ENCODE peak calls at places on chromosomes 7 and 10, in five cellular contexts. D, W, M, X and T are unnamed samples.

GRCh38 chr10:43585046-43585445 is 10.6 kb upstream of the ZNF239 start:
- DNase-seq in D (peak), W (no peak), M (no peak), X (no peak), T (peak)

GRCh38 chr7:22885824-22886255 is 63.2 kb upstream of the TOMM7 start:
- DNase-seq in D (no peak), W (no peak), M (no peak), X (no peak), T (no peak)

GRCh38 chr7:107194051-107194450 is 25.2 kb downstream of the HBP1 start:
- DNase-seq in D (no peak), W (no peak), M (no peak), X (no peak), T (no peak)

GRCh38 chr7:93171606-93172226 is 23.5 kb upstream of the SAMD9L start:
- DNase-seq in D (peak), W (no peak), M (no peak), X (no peak), T (no peak)

GRCh38 chr10:94178475-94179251 is 184.1 kb downstream of the NOC3L start:
- DNase-seq in D (no peak), W (no peak), M (no peak), X (no peak), T (no peak)

GRCh38 chr7:78130443-78131200 is 332.0 kb downstream of the PHTF2 start:
- DNase-seq in D (no peak), W (no peak), M (no peak), X (no peak), T (no peak)

GRCh38 chr7:111438369-111439289 is 123.7 kb downstream of the IMMP2L start:
- DNase-seq in D (peak), W (no peak), M (no peak), X (no peak), T (no peak)

GRCh38 chr7:151736403-151736909 is 140.5 kb downstream of the PRKAG2 start:
- DNase-seq in D (peak), W (peak), M (no peak), X (peak), T (peak)

GRCh38 chr7:19116121-19117080 is 1.0 kb downstream of the TWIST1 start:
- DNase-seq in D (peak), W (peak), M (peak), X (no peak), T (no peak)

GRCh38 chr7:107728276-107728675 is 15.7 kb upstream of the CBLL1 start:
- DNase-seq in D (no peak), W (no peak), M (no peak), X (no peak), T (no peak)

GRCh38 chr7:7221602-7222038 is 39.3 kb downstream of the C1GALT1 start:
- DNase-seq in D (peak), W (no peak), M (no peak), X (no peak), T (no peak)

GRCh38 chr7:27745064-27745583 is 5.2 kb downstream of the TAX1BP1 start:
- DNase-seq in D (peak), W (no peak), M (peak), X (no peak), T (no peak)

GRCh38 chr10:111989136-111990050 is 194.2 kb downstream of the GPAM start:
- DNase-seq in D (no peak), W (no peak), M (no peak), X (no peak), T (no peak)

GRCh38 chr7:12573885-12574284 is 3.4 kb downstream of the SCIN start:
- DNase-seq in D (no peak), W (no peak), M (no peak), X (no peak), T (no peak)

GRCh38 chr7:56079450-56080185 is 13.1 kb downstream of the PHKG1 start:
- DNase-seq in D (no peak), W (peak), M (peak), X (peak), T (peak)

GRCh38 chr10:126087274-126087673 is 190.9 kb downstream of the FANK1 start:
- DNase-seq in D (no peak), W (no peak), M (no peak), X (no peak), T (no peak)

GRCh38 chr10:92385836-92386235 is 94.9 kb downstream of the MARCHF5 start:
- DNase-seq in D (no peak), W (no peak), M (no peak), X (no peak), T (no peak)

GRCh38 chr7:69129524-69129923 is 468.8 kb upstream of the AUTS2 start:
- DNase-seq in D (no peak), W (no peak), M (no peak), X (no peak), T (no peak)

GRCh38 chr10:104824378-104825006 is 183.4 kb downstream of the SORCS3 start:
- DNase-seq in D (peak), W (peak), M (peak), X (no peak), T (no peak)

GRCh38 chr10:84076540-84077195 is 62.6 kb upstream of the GHITM start:
- DNase-seq in D (no peak), W (no peak), M (peak), X (no peak), T (peak)

GRCh38 chr7:27163776-27164380 is 1.5 kb downstream of the HOXA9 start:
- DNase-seq in D (peak), W (peak), M (no peak), X (no peak), T (no peak)

GRCh38 chr10:80485410-80486135 is 31.5 kb downstream of the TSPAN14 start:
- DNase-seq in D (no peak), W (no peak), M (no peak), X (no peak), T (no peak)

GRCh38 chr10:49331431-49331830 is 32.5 kb downstream of the C10orf71 start:
- DNase-seq in D (no peak), W (no peak), M (no peak), X (no peak), T (no peak)

GRCh38 chr7:68792351-68792750 is 805.9 kb upstream of the AUTS2 start:
- DNase-seq in D (no peak), W (no peak), M (no peak), X (no peak), T (no peak)

GRCh38 chr7:98281757-98282652 is 519 bp downstream of the BRI3 start:
- DNase-seq in D (no peak), W (peak), M (no peak), X (no peak), T (no peak)

GRCh38 chr7:25686493-25686892 is 458.2 kb upstream of the NPVF start:
- DNase-seq in D (no peak), W (no peak), M (no peak), X (no peak), T (no peak)

GRCh38 chr7:100823140-100823525 is 4.2 kb downstream of the EPHB4 start:
- DNase-seq in D (no peak), W (peak), M (no peak), X (no peak), T (no peak)

GRCh38 chr7:37511852-37512377 is 63.3 kb upstream of the ELMO1 start:
- DNase-seq in D (no peak), W (no peak), M (no peak), X (no peak), T (peak)

GRCh38 chr10:20995123-20995978 is 98.2 kb upstream of the NEBL start:
- DNase-seq in D (no peak), W (no peak), M (no peak), X (no peak), T (peak)

GRCh38 chr7:32495298-32496051 is at the start of gene AVL9:
- DNase-seq in D (peak), W (peak), M (peak), X (peak), T (peak)

GRCh38 chr10:85767936-85768335 is 598.7 kb downstream of the GRID1 start:
- DNase-seq in D (no peak), W (no peak), M (no peak), X (no peak), T (no peak)

GRCh38 chr10:63413429-63413828 is 52.3 kb downstream of the JMJD1C start:
- DNase-seq in D (no peak), W (no peak), M (no peak), X (no peak), T (no peak)

GRCh38 chr10:70285432-70285831 is 1.6 kb upstream of the NPFFR1 start:
- DNase-seq in D (no peak), W (no peak), M (no peak), X (no peak), T (no peak)

GRCh38 chr10:70286616-70287015 is 2.8 kb upstream of the NPFFR1 start:
- DNase-seq in D (peak), W (peak), M (peak), X (no peak), T (no peak)

GRCh38 chr10:70284542-70285150 is 842 bp upstream of the NPFFR1 start:
- DNase-seq in D (no peak), W (no peak), M (no peak), X (no peak), T (no peak)

GRCh38 chr10:70283071-70283444 is 746 bp downstream of the NPFFR1 start:
- DNase-seq in D (no peak), W (no peak), M (no peak), X (no peak), T (no peak)

GRCh38 chr10:70283445-70284399 is at the start of gene NPFFR1:
- DNase-seq in D (no peak), W (peak), M (peak), X (no peak), T (no peak)
- H3K4me3 ChIP-seq in D (no peak), W (no peak), M (no peak), X (peak), T (peak)

GRCh38 chr7:106070201-106070551 is 41.9 kb downstream of the SYPL1 start:
- DNase-seq in D (peak), W (no peak), M (no peak), X (no peak), T (peak)
- H3K4me3 ChIP-seq in D (no peak), W (no peak), M (no peak), X (no peak), T (no peak)

GRCh38 chr7:57867884-57868701 is 418.1 kb downstream of the ZNF716 start:
- DNase-seq in D (peak), W (no peak), M (no peak), X (no peak), T (no peak)
- H3K4me3 ChIP-seq in D (peak), W (peak), M (no peak), X (peak), T (peak)

GRCh38 chr10:73964743-73965142 is 33.2 kb upstream of the VCL start:
- DNase-seq in D (no peak), W (no peak), M (no peak), X (no peak), T (no peak)

GRCh38 chr10:73967022-73967429 is 30.9 kb upstream of the VCL start:
- DNase-seq in D (no peak), W (no peak), M (peak), X (no peak), T (no peak)

GRCh38 chr10:73968101-73968515 is 29.8 kb upstream of the VCL start:
- DNase-seq in D (no peak), W (no peak), M (peak), X (no peak), T (no peak)

GRCh38 chr10:73967544-73967943 is 30.4 kb upstream of the VCL start:
- DNase-seq in D (no peak), W (no peak), M (peak), X (no peak), T (no peak)

GRCh38 chr10:73965890-73966768 is 31.8 kb upstream of the VCL start:
- DNase-seq in D (peak), W (peak), M (peak), X (peak), T (no peak)
- H3K4me3 ChIP-seq in D (peak), W (no peak), M (peak), X (peak), T (peak)

GRCh38 chr7:134690016-134690415 is 43.4 kb downstream of the BPGM start:
- DNase-seq in D (no peak), W (no peak), M (no peak), X (no peak), T (no peak)
- H3K4me3 ChIP-seq in D (no peak), W (peak), M (no peak), X (peak), T (peak)

GRCh38 chr7:43664681-43665080 is 64.6 kb downstream of the COA1 start:
- DNase-seq in D (no peak), W (no peak), M (no peak), X (no peak), T (no peak)

GRCh38 chr7:43671520-43671919 is 57.8 kb downstream of the COA1 start:
- DNase-seq in D (no peak), W (no peak), M (no peak), X (no peak), T (no peak)

GRCh38 chr7:43668035-43668434 is 61.3 kb downstream of the COA1 start:
- DNase-seq in D (no peak), W (no peak), M (no peak), X (no peak), T (no peak)

GRCh38 chr7:43666938-43667337 is 62.4 kb downstream of the COA1 start:
- DNase-seq in D (no peak), W (no peak), M (no peak), X (no peak), T (no peak)

GRCh38 chr7:43669286-43670081 is 59.8 kb downstream of the COA1 start:
- DNase-seq in D (no peak), W (no peak), M (peak), X (no peak), T (no peak)
- H3K4me3 ChIP-seq in D (no peak), W (no peak), M (no peak), X (no peak), T (no peak)

GRCh38 chr10:116668446-116668845 is 47.7 kb downstream of the PNLIPRP2 start:
- DNase-seq in D (no peak), W (no peak), M (no peak), X (no peak), T (no peak)

GRCh38 chr10:116667484-116667883 is 46.7 kb downstream of the PNLIPRP2 start:
- DNase-seq in D (no peak), W (no peak), M (no peak), X (no peak), T (no peak)

GRCh38 chr10:116668018-116668417 is 47.3 kb downstream of the PNLIPRP2 start:
- DNase-seq in D (no peak), W (no peak), M (no peak), X (no peak), T (no peak)

GRCh38 chr10:116669832-116670644 is 49.3 kb downstream of the PNLIPRP2 start:
- DNase-seq in D (no peak), W (peak), M (peak), X (no peak), T (no peak)

DNA sequence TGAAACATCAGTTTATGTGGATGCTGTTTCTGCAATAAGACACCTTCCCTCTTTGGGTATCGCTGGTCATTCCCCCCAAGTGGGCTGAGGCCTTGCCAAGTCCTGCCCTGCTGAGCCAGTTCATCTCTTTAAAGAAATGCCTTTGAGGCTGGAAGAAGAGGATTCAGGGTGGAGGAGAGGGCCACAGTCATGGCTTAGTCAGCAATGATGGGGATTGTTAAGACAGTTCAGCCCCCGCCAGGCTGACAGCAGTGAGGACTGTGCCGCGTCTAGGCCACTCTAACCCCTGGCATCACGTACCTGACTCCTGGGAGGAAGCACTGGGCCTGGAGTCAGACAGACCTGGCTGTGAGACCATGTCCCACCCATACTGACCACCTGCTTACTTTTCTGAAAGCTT is 48.3 kb downstream of the PNLIPRP2 start:
- DNase-seq in D (no peak), W (no peak), M (no peak), X (no peak), T (no peak)
- H3K4me3 ChIP-seq in D (no peak), W (no peak), M (peak), X (no peak), T (peak)